ENCODE peak calls at places on chromosome 21, in four cellular contexts. H, Q, Y and A are unnamed samples.

GRCh38 chr21:42836402-42836666 is 43.0 kb downstream of the WDR4 start:
- DNase-seq in Y (no peak), Q (no peak), H (no peak), A (no peak)

GRCh38 chr21:36861595-36861883 is 104.9 kb downstream of the HLCS start:
- DNase-seq in Q (no peak), Y (no peak), H (no peak), A (no peak)

GRCh38 chr21:45011426-45011825 is 63.0 kb upstream of the ADARB1 start:
- DNase-seq in H (no peak), Q (no peak), Y (no peak), A (no peak)

GRCh38 chr21:39251326-39251725 is 62.1 kb downstream of the BRWD1 start:
- DNase-seq in H (no peak), Y (no peak), Q (no peak), A (no peak)

GRCh38 chr21:41768371-41769042 is 1.7 kb upstream of the RIPK4 start:
- DNase-seq in H (peak; percentile 19), Y (peak; percentile 56), Q (peak; percentile 35), A (peak; percentile 96)

GRCh38 chr21:34886554-34887385 is 162.3 kb downstream of the RUNX1 start:
- DNase-seq in Q (peak; percentile 32), H (peak; percentile 33), Y (peak; percentile 39), A (peak; percentile 37)

GRCh38 chr21:45588086-45588825 is 46.0 kb upstream of the SLC19A1 start:
- DNase-seq in Q (no peak), H (no peak), Y (no peak), A (no peak)

GRCh38 chr21:32976791-32977190 is 48.9 kb upstream of the OLIG2 start:
- DNase-seq in Y (no peak), Q (no peak), H (no peak), A (no peak)

GRCh38 chr21:35021546-35021945 is 27.6 kb downstream of the RUNX1 start:
- DNase-seq in H (no peak), Q (no peak), Y (no peak), A (no peak)